ENCODE peak calls at places on chromosome 4, in ten cellular contexts. M, F, V, E, B, K, A, W, Q and C are unnamed samples.

GRCh38 chr4:80173387-80173786 is 23.9 kb upstream of the PRDM8 start:
- DNase-seq in F (no peak), B (peak; percentile 83), E (peak; percentile 62), V (no peak), Q (no peak), A (peak; percentile 40), M (peak; percentile 89), W (peak; percentile 65), K (peak; percentile 75), C (peak; percentile 41)

GRCh38 chr4:145299380-145300076 is 119.1 kb upstream of the OTUD4 start:
- DNase-seq in B (peak; percentile 67), A (no peak), M (peak; percentile 94), W (peak; percentile 38), E (no peak), K (peak; percentile 94), V (no peak), F (no peak), Q (no peak), C (peak; percentile 51)

GRCh38 chr4:76582817-76583087 is 147.7 kb downstream of the SHROOM3 start:
- DNase-seq in Q (no peak), E (no peak), A (no peak), V (no peak), B (no peak), F (no peak), M (no peak), K (no peak), W (no peak), C (no peak)

GRCh38 chr4:121156822-121157769 is 7.0 kb downstream of the TNIP3 start:
- DNase-seq in W (peak; percentile 27), M (peak; percentile 36), F (peak; percentile 5), E (peak; percentile 20), Q (no peak), B (peak; percentile 43), K (peak; percentile 48), V (peak; percentile 5), A (peak; percentile 13), C (no peak)

GRCh38 chr4:77911842-77912450 is 49.3 kb downstream of the MRPL1 start:
- DNase-seq in E (no peak), A (no peak), Q (no peak), B (no peak), K (no peak), V (peak; percentile 10), M (peak; percentile 5), W (no peak), F (no peak), C (peak; percentile 12)

GRCh38 chr4:70577220-70577927 is 14.7 kb upstream of the AMBN start:
- DNase-seq in Q (no peak), M (no peak), V (no peak), B (no peak), E (no peak), F (no peak), K (no peak), W (peak; percentile 4), A (no peak), C (no peak)

GRCh38 chr4:164011791-164012190 is 517.3 kb downstream of the TMA16 start:
- DNase-seq in W (no peak), F (no peak), A (no peak), M (no peak), E (no peak), B (no peak), Q (no peak), V (no peak), K (no peak), C (no peak)

GRCh38 chr4:24382381-24382780 is 202.0 kb downstream of the DHX15 start:
- DNase-seq in M (peak; percentile 93), W (peak; percentile 92), Q (no peak), B (no peak), V (no peak), F (no peak), K (no peak), E (no peak), A (no peak), C (no peak)

GRCh38 chr4:185833055-185833598 is 21.1 kb upstream of the SORBS2 start:
- DNase-seq in W (peak; percentile 40), A (no peak), K (no peak), B (peak; percentile 13), E (no peak), F (no peak), M (peak; percentile 92), Q (no peak), V (no peak), C (no peak)

GRCh38 chr4:139825523-139826014 is 159.9 kb downstream of the MGST2 start:
- DNase-seq in B (no peak), E (no peak), M (no peak), V (no peak), Q (peak; percentile 80), A (no peak), W (no peak), K (no peak), F (no peak), C (no peak)

GRCh38 chr4:76665139-76665538 is 230.1 kb downstream of the SHROOM3 start:
- DNase-seq in B (peak; percentile 31), W (peak; percentile 82), K (no peak), Q (peak; percentile 54), M (peak; percentile 82), F (no peak), A (no peak), V (no peak), E (no peak), C (no peak)

GRCh38 chr4:81410695-81411094 is 61.0 kb downstream of the RASGEF1B start:
- DNase-seq in M (no peak), F (no peak), K (no peak), E (no peak), V (no peak), Q (no peak), B (no peak), A (no peak), W (no peak), C (no peak)